ENCODE peak calls at places on chromosome 12, in four cellular contexts. O is stomach; P is CD8-positive, alpha-beta T cell; S is colonic mucosa. I is an unnamed sample.

GRCh38 chr12:98332626-98333025 is 182.8 kb upstream of the TMPO start:
- DNase-seq in O (no peak), P (no peak), S (no peak), I (no peak)

GRCh38 chr12:95763809-95764253 is 26.7 kb downstream of the NTN4 start:
- DNase-seq in O (no peak), P (no peak), S (peak; percentile 26), I (no peak)

GRCh38 chr12:99418379-99418778 is 229.2 kb upstream of the GARIN6 start:
- DNase-seq in O (no peak), P (no peak), S (no peak), I (no peak)

GRCh38 chr12:93989913-93990312 is 158.5 kb upstream of the PLXNC1 start:
- DNase-seq in O (no peak), P (no peak), S (no peak), I (no peak)

GRCh38 chr12:93894391-93895095 is 217.4 kb downstream of the CRADD start:
- DNase-seq in O (no peak), P (no peak), S (peak; percentile 53), I (no peak)

GRCh38 chr12:89064780-89065179 is 287.5 kb downstream of the DUSP6 start:
- DNase-seq in O (no peak), P (no peak), S (no peak), I (no peak)

GRCh38 chr12:94570161-94570560 is 80.2 kb downstream of the TMCC3 start:
- DNase-seq in O (no peak), P (no peak), S (no peak), I (no peak)

GRCh38 chr12:25864287-25864686 is 94.2 kb upstream of the RASSF8 start:
- DNase-seq in O (no peak), P (no peak), S (no peak), I (no peak)

GRCh38 chr12:49875115-49875720 is 28.5 kb downstream of the FAIM2 start:
- DNase-seq in O (no peak), P (no peak), S (no peak), I (no peak)

GRCh38 chr12:81639196-81639595 is 120.0 kb downstream of the PPFIA2 start:
- DNase-seq in O (no peak), P (no peak), S (no peak), I (no peak)

DNA sequence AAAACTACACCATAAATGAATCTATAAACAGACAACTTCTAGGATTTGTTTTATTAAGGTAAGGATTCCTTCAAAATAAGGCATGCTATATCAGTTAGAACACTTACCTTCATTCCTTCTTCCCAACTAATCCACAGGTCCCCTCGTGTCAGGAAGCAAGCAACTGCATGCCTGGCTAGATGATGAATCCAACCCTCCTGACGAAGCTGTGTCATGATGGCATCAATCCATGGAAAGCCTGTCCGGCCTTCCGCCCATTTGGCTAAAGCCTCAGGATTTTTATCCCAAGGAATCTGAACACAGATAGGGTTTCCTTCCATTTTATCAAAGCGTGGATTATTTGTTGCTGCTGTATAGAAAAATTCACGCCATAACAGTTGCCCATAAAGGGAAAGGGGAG is 12.5 kb upstream of the MTERF2 start:
- DNase-seq in O (no peak), P (no peak), S (no peak), I (no peak)
- H3K27ac ChIP-seq in O (no peak overlapping the region), P (no peak overlapping the region), S (no peak overlapping the region), I (no peak overlapping the region)

GRCh38 chr12:79883216-79883615 is 51.7 kb downstream of the PPP1R12A start:
- DNase-seq in O (no peak), P (no peak), S (no peak), I (no peak)

GRCh38 chr12:79885956-79886490 is 48.9 kb downstream of the PPP1R12A start:
- DNase-seq in O (no peak), P (no peak), S (no peak), I (no peak)

GRCh38 chr12:79884401-79885006 is 50.4 kb downstream of the PPP1R12A start:
- DNase-seq in O (no peak), P (no peak), S (no peak), I (no peak)

GRCh38 chr12:79887912-79888311 is 47.0 kb downstream of the PPP1R12A start:
- DNase-seq in O (no peak), P (no peak), S (no peak), I (no peak)

GRCh38 chr12:79886917-79887519 is 47.9 kb downstream of the PPP1R12A start:
- DNase-seq in O (no peak), P (no peak), S (no peak), I (no peak)
- TF ChIP-seq CTCF in O (no peak), P (peak; percentile 78), S (peak; percentile 46), I (peak; percentile 36)

GRCh38 chr12:124334976-124335375 is 40.1 kb downstream of the RFLNA start:
- DNase-seq in O (no peak), P (no peak), S (no peak), I (no peak)
- H3K27ac ChIP-seq in O (no peak overlapping the region), P (no peak overlapping the region), S (no peak overlapping the region), I (no peak overlapping the region)

DNA sequence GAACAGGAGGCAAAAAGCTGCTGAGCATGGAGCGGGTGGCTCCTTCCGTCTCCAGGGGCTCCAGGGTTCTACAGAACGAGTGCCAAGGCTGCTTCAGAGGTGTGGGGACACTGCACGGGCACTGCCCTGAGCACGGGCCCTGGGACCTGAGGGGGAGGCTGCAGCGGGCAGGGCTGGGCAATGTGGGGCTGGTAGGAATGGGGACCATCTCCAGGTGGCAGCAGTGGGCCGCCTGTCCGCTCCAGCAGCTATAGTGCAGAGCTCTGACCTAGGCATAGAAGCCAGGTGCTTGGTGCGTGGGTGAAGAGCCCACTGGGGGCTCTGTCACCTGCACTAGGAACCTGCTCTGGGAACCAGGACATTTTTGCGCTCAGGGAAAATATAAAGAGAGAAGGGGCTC is 22.3 kb downstream of the HDAC7 start:
- DNase-seq in O (peak; percentile 49), P (no peak), S (no peak), I (no peak)
- TF ChIP-seq CTCF in O (peak; percentile 16), P (peak; percentile 35), S (no peak), I (peak; percentile 62)

GRCh38 chr12:132277961-132278360 is 51.4 kb downstream of the GALNT9 start:
- DNase-seq in O (no peak), P (no peak), S (no peak), I (no peak)
- H3K27ac ChIP-seq in O (no peak overlapping the region), P (no peak overlapping the region), S (no peak overlapping the region), I (no peak overlapping the region)

DNA sequence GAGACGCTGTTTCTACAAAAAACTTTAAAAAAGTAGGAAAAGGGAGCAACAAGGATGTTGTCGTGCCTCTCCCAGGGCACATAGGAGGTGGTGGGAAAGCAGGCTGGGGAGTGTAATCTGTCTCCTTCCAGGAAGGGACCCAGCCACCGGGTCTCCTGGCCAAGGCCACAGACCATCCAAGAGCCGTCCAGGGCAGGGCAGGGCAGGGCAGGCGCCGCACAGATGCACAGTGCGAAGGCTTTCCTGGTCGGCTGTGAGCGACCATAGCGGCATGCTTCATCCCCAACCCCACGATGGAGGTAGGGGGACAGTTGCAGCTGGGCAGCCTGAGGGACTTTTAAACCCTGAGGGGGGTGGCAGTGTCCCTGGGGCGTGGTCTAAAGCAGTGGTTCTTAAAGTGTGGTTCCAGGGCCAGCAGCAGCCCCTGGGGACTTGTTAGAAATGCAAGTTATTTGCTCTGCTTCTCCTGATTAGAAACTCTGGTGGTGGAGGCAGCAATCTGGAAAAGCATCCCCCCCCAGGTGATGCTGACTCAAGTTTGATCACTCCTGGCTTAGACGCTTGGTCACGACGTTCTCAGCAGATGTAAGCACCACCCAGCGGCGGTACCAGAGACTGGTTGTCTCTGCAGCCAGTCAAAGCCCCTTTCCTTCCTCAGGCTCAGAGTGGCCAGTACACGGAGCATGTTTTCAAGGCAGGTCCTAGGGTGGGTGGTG is 197.4 kb upstream of the PRMT8 start:
- DNase-seq in O (no peak), P (no peak), S (no peak), I (peak; percentile 70)
- TF ChIP-seq CTCF in O (no peak), P (no peak), S (no peak), I (peak; percentile 51)

I was measured in WERI-Rb-1.